ENCODE peak calls at places on chromosomes 3 and 15, in four cellular contexts. R is mesendoderm, K is uterus, S is heart left ventricle. V is an unnamed sample. For H3K27me3 and H3K36me3, the result is how much of the 10 kb centered on the place peaks cover.

GRCh38 chr15:31300208-31300661 is 26.4 kb upstream of the KLF13 start:
- DNase-seq in R (no peak), K (no peak), S (no peak), V (no peak)

GRCh38 chr15:72781621-72782020 is 1.9 kb downstream of the ADPGK start:
- DNase-seq in R (no peak), K (no peak), S (no peak), V (no peak)

GRCh38 chr15:82726816-82727215 is 17.1 kb upstream of the AP3B2 start:
- DNase-seq in R (no peak), K (no peak), S (no peak), V (no peak)

GRCh38 chr3:98645039-98645438 is 51.6 kb upstream of the CPOX start:
- DNase-seq in R (peak), K (no peak), S (peak), V (no peak)

GRCh38 chr15:22786868-22787698 is 639 bp downstream of the NIPA1 start:
- DNase-seq in R (peak), K (peak), S (peak), V (peak)

GRCh38 chr3:13022348-13023250 is 50.6 kb downstream of the IQSEC1 start:
- DNase-seq in R (peak), K (peak), S (peak), V (peak)

GRCh38 chr15:57334257-57334656 is 42.0 kb upstream of the CGNL1 start:
- DNase-seq in R (peak), K (no peak), S (peak), V (no peak)

GRCh38 chr3:16846373-16847078 is 38.2 kb upstream of the PLCL2 start:
- DNase-seq in R (no peak), K (no peak), S (no peak), V (no peak)

GRCh38 chr3:169666501-169667379 is 3.2 kb upstream of the MECOM start:
- DNase-seq in R (no peak), K (no peak), S (no peak), V (peak)

GRCh38 chr3:119580148-119580760 is 962 bp downstream of the ADPRH start:
- DNase-seq in R (peak), K (peak), S (no peak), V (peak)

GRCh38 chr3:60402951-60403350 is 848.3 kb downstream of the FHIT start:
- DNase-seq in R (no peak), K (no peak), S (no peak), V (no peak)

GRCh38 chr3:147963711-147964110 is 554.5 kb downstream of the ZIC1 start:
- DNase-seq in R (no peak), K (no peak), S (no peak), V (no peak)

GRCh38 chr3:129064969-129065726 is 4.6 kb downstream of the GP9 start:
- DNase-seq in R (no peak), K (no peak), S (no peak), V (no peak)

GRCh38 chr15:93001881-93002280 is 87.1 kb downstream of the RGMA start:
- DNase-seq in R (no peak), K (no peak), S (no peak), V (no peak)

GRCh38 chr15:55344206-55344605 is 25.2 kb downstream of the PIGB start:
- DNase-seq in R (peak), K (no peak), S (no peak), V (peak)

GRCh38 chr3:186826978-186827857 is 15.3 kb upstream of the ADIPOQ start:
- DNase-seq in R (peak), K (peak), S (peak), V (peak)

GRCh38 chr3:159789742-159790635 is 198.6 kb upstream of the IL12A start:
- DNase-seq in R (no peak), K (no peak), S (no peak), V (no peak)
- H3K4me3 ChIP-seq in R (no peak), K (no peak), S (no peak), V (no peak)

DNA sequence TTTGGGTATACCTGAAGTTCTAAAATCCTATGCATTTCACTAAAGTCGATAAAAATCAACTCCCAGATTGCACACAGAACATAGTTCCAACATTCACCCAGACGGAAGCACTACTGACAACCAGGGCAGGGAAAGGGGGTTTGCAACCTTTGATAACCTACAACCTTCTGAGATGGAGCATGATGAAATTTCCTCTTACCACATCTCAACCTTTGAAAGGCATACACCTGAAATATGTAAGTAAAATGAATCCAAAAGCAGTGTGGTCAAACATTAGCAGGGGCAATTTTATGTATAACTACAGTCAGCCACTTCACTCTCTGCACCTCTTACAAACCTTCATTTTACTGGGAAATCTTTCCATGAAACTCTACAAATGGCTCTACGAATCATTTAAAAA is 184.1 kb downstream of the FOXP1 start:
- DNase-seq in R (no peak), K (no peak), S (no peak), V (no peak)
- H3K27me3 ChIP-seq in R (under half), K (under half), S (under half), V (under half)

DNA sequence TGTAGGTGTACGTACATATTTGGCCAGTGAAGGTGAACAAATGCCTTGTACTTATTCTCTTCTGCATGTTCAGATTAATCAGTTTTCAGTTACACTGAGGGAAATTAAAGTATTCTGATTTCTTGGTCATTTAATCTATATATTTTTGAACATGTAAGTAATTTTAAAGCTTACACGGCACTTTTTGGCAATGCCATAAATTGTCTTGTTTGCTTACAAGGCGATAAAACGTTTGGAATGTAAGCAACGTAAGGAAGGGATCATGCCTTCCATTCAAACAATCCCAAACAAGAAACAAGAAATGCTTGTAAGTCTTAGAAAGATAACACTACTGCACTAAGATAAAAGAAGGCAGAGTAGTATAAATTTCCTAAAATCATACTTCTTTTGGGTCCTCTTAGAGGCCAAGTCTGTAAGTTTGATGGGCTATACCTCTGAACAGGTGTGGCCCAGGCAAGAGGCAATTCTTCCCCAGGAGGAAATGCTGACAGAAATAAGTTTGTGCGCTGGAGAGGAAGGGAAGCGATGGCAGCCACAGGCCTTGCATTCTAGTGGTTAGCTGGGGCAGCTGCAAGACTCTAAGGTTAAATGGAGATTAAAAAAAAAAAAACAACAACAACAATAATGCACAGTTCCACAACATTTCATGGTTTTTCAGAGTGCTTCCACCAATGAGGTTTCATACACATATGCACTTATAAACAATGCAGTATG is 73.8 kb downstream of the GOLIM4 start:
- DNase-seq in R (no peak), K (no peak), S (no peak), V (no peak)
- H3K36me3 ChIP-seq in R (under half), K (under half), S (half or more), V (under half)

GRCh38 chr3:15755780-15756179 is 42.0 kb downstream of the ANKRD28 start:
- DNase-seq in R (no peak), K (no peak), S (no peak), V (no peak)

GRCh38 chr3:15754047-15754446 is 43.7 kb downstream of the ANKRD28 start:
- DNase-seq in R (no peak), K (no peak), S (no peak), V (no peak)

GRCh38 chr3:15756505-15756904 is 41.3 kb downstream of the ANKRD28 start:
- DNase-seq in R (no peak), K (no peak), S (no peak), V (peak)

GRCh38 chr3:15753056-15753710 is 44.6 kb downstream of the ANKRD28 start:
- DNase-seq in R (no peak), K (no peak), S (no peak), V (no peak)

GRCh38 chr3:15755181-15755580 is 42.6 kb downstream of the ANKRD28 start:
- DNase-seq in R (no peak), K (no peak), S (no peak), V (no peak)
- H3K4me3 ChIP-seq in R (no peak), K (no peak), S (no peak), V (no peak)